ENCODE peak calls at places on chromosome 19, in seven cellular contexts. J is neural progenitor cell; D is GM12865; K is CD8-positive, alpha-beta T cell; B is HFF-Myc; M is epithelial cell of esophagus; X is lower leg skin. Q is an unnamed sample.

GRCh38 chr19:16252459-16253205 is 54.9 kb downstream of the AP1M1 start:
- DNase-seq in B (no peak), X (peak), J (no peak), K (no peak), D (peak), M (no peak), Q (no peak)

GRCh38 chr19:3367572-3368440 is 1.4 kb downstream of the NFIC start:
- DNase-seq in K (no peak), M (peak), D (peak), J (no peak), B (no peak), X (peak), Q (no peak)

GRCh38 chr19:47283405-47284059 is 8.8 kb downstream of the INAFM1 start:
- DNase-seq in D (no peak), K (no peak), M (no peak), B (no peak), X (no peak), J (no peak), Q (no peak)

GRCh38 chr19:39197808-39198207 is 1.0 kb downstream of the NCCRP1 start:
- DNase-seq in J (peak), K (no peak), B (no peak), M (peak), D (no peak), X (no peak), Q (no peak)

GRCh38 chr19:38667552-38668205 is 20.2 kb downstream of the ACTN4 start:
- DNase-seq in B (no peak), J (no peak), M (peak), X (no peak), K (no peak), D (no peak), Q (no peak)

GRCh38 chr19:1261863-1262686 is 7.1 kb upstream of the CIRBP start:
- DNase-seq in X (no peak), B (no peak), M (peak), K (no peak), D (no peak), J (peak), Q (peak)

GRCh38 chr19:18208098-18208951 is 4.5 kb upstream of the RAB3A start:
- DNase-seq in X (no peak), J (peak), D (peak), M (no peak), K (peak), B (no peak), Q (peak)

GRCh38 chr19:17347877-17348276 is 10.5 kb downstream of the GTPBP3 start:
- DNase-seq in K (no peak), J (no peak), D (no peak), M (no peak), X (no peak), B (no peak), Q (no peak)

GRCh38 chr19:40270362-40271089 is 14.6 kb downstream of the AKT2 start:
- DNase-seq in X (no peak), B (no peak), K (no peak), D (no peak), M (no peak), J (peak), Q (no peak)

GRCh38 chr19:19461671-19462622 is 53.4 kb downstream of the TSSK6 start:
- DNase-seq in M (peak), K (no peak), J (peak), X (no peak), D (no peak), B (no peak), Q (no peak)

GRCh38 chr19:57245959-57246358 is 5.5 kb downstream of the ZNF805 start:
- DNase-seq in B (no peak), D (no peak), M (no peak), J (no peak), X (no peak), K (no peak), Q (no peak)

GRCh38 chr19:40241809-40242384 is 15.4 kb upstream of the CCNP start:
- DNase-seq in M (no peak), B (no peak), K (no peak), J (no peak), X (no peak), D (no peak), Q (no peak)

GRCh38 chr19:29576043-29576442 is 30.0 kb upstream of the POP4 start:
- DNase-seq in X (no peak), K (no peak), J (no peak), M (no peak), D (no peak), B (no peak), Q (no peak)

GRCh38 chr19:10852098-10852800 is 4.0 kb downstream of the C19orf38 start:
- DNase-seq in B (no peak), X (no peak), J (no peak), D (no peak), K (no peak), M (peak), Q (no peak)

GRCh38 chr19:11198769-11199469 is 1.6 kb upstream of the KANK2 start:
- DNase-seq in B (no peak), X (no peak), K (no peak), D (no peak), M (no peak), J (no peak), Q (no peak)

GRCh38 chr19:40513345-40513678 is 46.5 kb downstream of the SPTBN4 start:
- DNase-seq in B (no peak), D (no peak), J (no peak), M (no peak), K (no peak), X (no peak), Q (no peak)

GRCh38 chr19:1668339-1669123 is 16.1 kb upstream of the TCF3 start:
- DNase-seq in D (peak), M (no peak), B (no peak), K (no peak), X (no peak), J (peak), Q (peak)

GRCh38 chr19:39212377-39212742 is 8.3 kb upstream of the SYCN start:
- DNase-seq in K (peak), D (peak), X (no peak), B (no peak), M (no peak), J (peak), Q (no peak)

GRCh38 chr19:34676697-34677385 is at the start of gene SCGB2B2:
- DNase-seq in J (no peak), B (peak), D (peak), K (peak), M (no peak), X (peak), Q (no peak)

GRCh38 chr19:10565028-10565566 is 713 bp downstream of the KRI1 start:
- DNase-seq in D (peak), M (peak), K (peak), B (no peak), X (no peak), J (peak), Q (no peak)

GRCh38 chr19:35318679-35319448 is 10.1 kb upstream of the CD22 start:
- DNase-seq in B (peak), X (peak), J (no peak), M (peak), K (no peak), D (no peak), Q (no peak)

GRCh38 chr19:6766357-6767080 is 716 bp downstream of the SH2D3A start:
- DNase-seq in D (no peak), K (no peak), B (no peak), J (no peak), M (peak), X (no peak), Q (no peak)

GRCh38 chr19:33705090-33705847 is 83.5 kb downstream of the CHST8 start:
- DNase-seq in D (no peak), B (no peak), M (no peak), K (no peak), J (peak), X (no peak), Q (no peak)

GRCh38 chr19:37936166-37936565 is 29.2 kb downstream of the SIPA1L3 start:
- DNase-seq in J (no peak), X (no peak), K (no peak), D (no peak), B (no peak), M (no peak), Q (no peak)

GRCh38 chr19:4543444-4543843 is 3.6 kb upstream of the LRG1 start:
- DNase-seq in B (no peak), J (no peak), K (no peak), X (no peak), D (no peak), M (no peak), Q (no peak)

GRCh38 chr19:33500586-33500985 is 21.0 kb downstream of the PEPD start:
- DNase-seq in J (no peak), B (no peak), D (no peak), K (no peak), M (no peak), X (no peak), Q (no peak)

GRCh38 chr19:827314-827709 is 325 bp upstream of the AZU1 start:
- DNase-seq in X (no peak), B (no peak), K (no peak), M (no peak), D (no peak), J (no peak), Q (no peak)

GRCh38 chr19:8194528-8195275 is 14.5 kb upstream of the CERS4 start:
- DNase-seq in B (no peak), K (peak), M (no peak), D (peak), X (no peak), J (no peak), Q (peak)

GRCh38 chr19:38932425-38933179 is 1.9 kb downstream of the MRPS12 start:
- DNase-seq in D (peak), K (no peak), X (no peak), M (peak), B (no peak), J (peak), Q (no peak)

GRCh38 chr19:32558607-32559228 is 22.3 kb upstream of the PDCD5 start:
- DNase-seq in D (no peak), J (peak), X (no peak), K (no peak), B (no peak), M (no peak), Q (no peak)

GRCh38 chr19:33681081-33681680 is 59.4 kb downstream of the CHST8 start:
- DNase-seq in M (no peak), J (no peak), D (no peak), B (no peak), X (no peak), K (no peak), Q (no peak)

GRCh38 chr19:29645911-29646310 is 19.4 kb upstream of the PLEKHF1 start:
- DNase-seq in X (peak), K (no peak), M (peak), B (no peak), D (peak), J (no peak), Q (no peak)

GRCh38 chr19:18541992-18542935 is 1.1 kb downstream of the FKBP8 start:
- DNase-seq in X (no peak), K (no peak), M (no peak), B (no peak), D (peak), J (peak), Q (no peak)

GRCh38 chr19:7340959-7341837 is 7.5 kb upstream of the ARHGEF18 start:
- DNase-seq in B (peak), M (peak), K (peak), J (peak), X (peak), D (peak), Q (peak)

GRCh38 chr19:48271531-48272151 is 1.8 kb downstream of the ZNF114 start:
- DNase-seq in M (peak), X (peak), D (peak), J (peak), B (no peak), K (no peak), Q (peak)

GRCh38 chr19:8506402-8506957 is 4.0 kb upstream of the PRAM1 start:
- DNase-seq in D (no peak), X (no peak), B (no peak), J (peak), K (no peak), M (no peak), Q (no peak)

DNA sequence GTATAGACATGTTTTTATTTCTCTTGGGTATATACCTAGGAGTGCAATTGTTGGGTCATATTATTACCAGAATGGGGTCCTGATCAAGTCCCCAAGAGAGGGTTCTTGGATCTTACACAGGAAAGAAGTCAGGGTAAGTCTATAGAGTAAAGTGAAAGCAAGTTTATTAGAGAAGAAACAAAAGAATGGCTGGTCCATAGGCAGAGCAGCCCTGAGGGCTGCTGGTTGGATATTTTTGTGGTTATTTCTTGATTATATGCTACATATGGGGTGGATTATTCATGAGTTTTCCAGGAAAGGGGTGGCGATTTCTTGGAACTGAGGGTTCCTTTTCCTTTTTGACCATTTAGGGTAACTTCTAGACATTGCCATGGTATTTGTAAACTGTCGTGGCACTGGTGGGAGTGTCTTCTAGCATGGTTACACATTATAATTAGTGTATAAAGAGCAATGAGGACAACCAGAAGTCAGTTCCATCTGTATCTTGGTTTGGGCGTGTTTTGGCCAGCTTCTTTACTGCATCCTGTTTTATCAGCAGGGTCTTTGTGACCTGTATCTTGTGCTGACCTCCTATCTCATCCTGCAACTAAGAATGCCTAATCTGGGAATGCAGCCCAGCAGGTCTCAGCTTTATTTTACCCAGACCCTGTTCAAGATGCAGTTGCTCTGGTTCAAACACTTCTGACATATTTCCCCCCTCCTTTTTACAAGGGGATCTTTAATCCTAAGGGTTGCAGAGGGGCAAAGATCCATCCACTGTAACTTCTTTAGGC is 41.1 kb downstream of the CEACAM1 start:
- DNase-seq in B (no peak), X (no peak), K (no peak), D (no peak), M (no peak), J (no peak), Q (no peak)
- TF ChIP-seq CTCF in B (no peak), X (no peak), K (no peak), D (no peak), M (no peak), J (no peak), Q (no peak)

DNA sequence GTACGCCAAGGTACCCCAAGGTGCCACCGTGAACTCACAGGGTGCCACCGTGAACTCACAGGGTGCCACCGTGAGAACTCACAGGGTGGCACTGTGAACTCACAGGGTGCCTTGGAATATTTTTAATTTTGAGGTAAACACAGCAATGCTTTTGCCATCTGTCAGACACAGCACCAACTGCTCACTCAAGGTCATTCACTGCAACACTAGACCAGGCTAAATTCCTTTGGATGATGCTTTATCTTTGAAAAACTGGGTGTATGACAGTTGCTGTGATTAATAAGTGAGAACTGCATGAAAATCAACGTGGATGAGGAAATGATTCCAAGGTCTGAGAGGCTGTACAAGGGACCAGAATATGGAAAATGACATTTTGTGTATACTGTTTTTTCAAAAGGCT is 18.9 kb downstream of the SAFB2 start:
- DNase-seq in J (no peak), K (no peak), X (no peak), M (no peak), D (no peak), B (no peak), Q (no peak)
- TF ChIP-seq CTCF in J (no peak), K (no peak), X (no peak), M (no peak), D (no peak), B (no peak), Q (no peak)

DNA sequence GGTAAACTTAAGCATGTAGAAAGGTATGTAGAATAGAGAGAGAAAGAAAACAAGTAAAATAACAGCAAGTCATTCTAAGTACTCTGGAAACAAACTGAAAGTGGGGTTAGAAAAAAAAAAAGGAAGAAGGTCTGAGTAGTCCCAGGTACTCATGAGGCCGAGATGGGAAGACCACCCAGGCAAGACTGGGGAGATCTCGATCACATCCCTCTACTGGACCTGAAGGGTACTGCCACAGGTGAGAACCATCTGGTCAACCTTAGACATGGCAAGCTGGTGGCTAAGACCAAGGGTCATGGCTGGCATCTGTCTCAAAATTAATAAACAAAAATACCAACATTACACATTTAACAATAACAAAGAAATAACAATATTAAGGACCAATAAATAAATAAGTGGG is 36.3 kb upstream of the ZNF724 start:
- DNase-seq in J (peak), X (no peak), B (no peak), M (no peak), D (peak), K (no peak), Q (no peak)
- TF ChIP-seq CTCF in J (peak), X (no peak), B (peak), M (peak), D (peak), K (peak), Q (no peak)

DNA sequence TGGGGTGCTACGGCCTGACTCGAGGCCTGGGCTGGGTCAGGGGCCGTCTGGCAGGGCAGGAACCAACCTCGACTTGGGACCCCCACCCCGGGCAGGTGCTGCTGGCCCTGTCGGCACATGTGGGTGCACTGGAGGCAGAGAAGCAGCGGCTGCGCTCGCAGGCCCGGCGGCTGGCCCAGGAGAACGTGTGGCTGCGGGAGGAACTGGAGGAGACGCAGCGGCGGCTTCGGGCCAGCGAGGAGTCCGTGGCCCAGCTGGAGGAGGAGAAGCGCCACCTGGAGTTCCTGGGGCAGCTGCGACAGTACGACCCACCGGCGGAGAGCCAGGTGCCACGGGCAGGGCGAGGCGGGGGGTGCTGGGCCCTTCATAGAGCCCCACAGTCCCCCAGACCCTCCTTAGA is 5.9 kb downstream of the KLC3 start:
- DNase-seq in J (peak), M (no peak), K (no peak), X (no peak), D (no peak), B (no peak), Q (no peak)
- TF ChIP-seq CTCF in J (no peak), M (no peak), K (no peak), X (no peak), D (no peak), B (no peak), Q (no peak)